ENCODE peak calls at places on chromosome 6, in ten cellular contexts. I, Y, L, C, J, B, F, O, A and H are unnamed samples.

GRCh38 chr6:16238658-16239089 is 287 bp downstream of the GMPR start:
- DNase-seq in Y (no peak), B (no peak), O (no peak), A (no peak), C (no peak), I (peak; percentile 58), F (no peak), J (no peak), L (no peak), H (no peak)

GRCh38 chr6:31663961-31664789 is 622 bp downstream of the GPANK1 start:
- DNase-seq in Y (no peak), O (peak; percentile 61), C (peak; percentile 81), L (peak; percentile 75), I (peak; percentile 72), A (peak; percentile 58), B (no peak), J (no peak), F (no peak), H (peak; percentile 39)

GRCh38 chr6:22921831-22922230 is 352.5 kb downstream of the HDGFL1 start:
- DNase-seq in A (no peak), F (no peak), J (no peak), C (no peak), Y (no peak), I (no peak), B (peak; percentile 94), O (no peak), L (no peak), H (no peak)

GRCh38 chr6:139282684-139283083 is 9.1 kb downstream of the TXLNB start:
- DNase-seq in F (no peak), O (no peak), A (no peak), Y (no peak), I (no peak), B (no peak), J (no peak), L (no peak), C (no peak), H (no peak)

GRCh38 chr6:46756469-46757205 is 9.9 kb downstream of the ANKRD66 start:
- DNase-seq in Y (no peak), I (no peak), A (no peak), J (no peak), O (no peak), L (peak; percentile 4), C (peak; percentile 17), B (no peak), F (no peak), H (no peak)

GRCh38 chr6:1527098-1527497 is 82.6 kb upstream of the FOXC1 start:
- DNase-seq in Y (no peak), B (peak; percentile 7), J (no peak), F (no peak), L (peak; percentile 49), I (no peak), C (peak; percentile 64), O (peak; percentile 28), A (no peak), H (no peak)

GRCh38 chr6:30396833-30397479 is 52.0 kb downstream of the RPP21 start:
- DNase-seq in J (peak; percentile 93), B (peak; percentile 35), Y (peak; percentile 86), O (peak; percentile 83), F (no peak), L (peak; percentile 64), A (peak; percentile 71), C (peak; percentile 42), I (peak; percentile 89), H (peak; percentile 88)

GRCh38 chr6:35795453-35796071 is 1.6 kb downstream of the CLPS start:
- DNase-seq in Y (peak; percentile 35), A (no peak), O (no peak), B (no peak), C (no peak), F (no peak), I (no peak), J (no peak), L (no peak), H (peak; percentile 51)

GRCh38 chr6:157230971-157231370 is 92.3 kb downstream of the TMEM242 start:
- DNase-seq in O (no peak), J (no peak), B (no peak), C (no peak), I (no peak), A (no peak), F (no peak), L (no peak), Y (no peak), H (no peak)

GRCh38 chr6:46273911-46274310 is 103.1 kb upstream of the ENPP5 start:
- DNase-seq in I (no peak), L (no peak), F (no peak), Y (no peak), J (no peak), B (no peak), C (no peak), A (no peak), O (no peak), H (peak; percentile 16)

GRCh38 chr6:70668499-70668812 is 773 bp downstream of the SMAP1 start:
- DNase-seq in C (no peak), B (peak; percentile 74), L (peak; percentile 29), I (no peak), O (no peak), Y (no peak), F (no peak), J (no peak), A (no peak), H (no peak)

DNA sequence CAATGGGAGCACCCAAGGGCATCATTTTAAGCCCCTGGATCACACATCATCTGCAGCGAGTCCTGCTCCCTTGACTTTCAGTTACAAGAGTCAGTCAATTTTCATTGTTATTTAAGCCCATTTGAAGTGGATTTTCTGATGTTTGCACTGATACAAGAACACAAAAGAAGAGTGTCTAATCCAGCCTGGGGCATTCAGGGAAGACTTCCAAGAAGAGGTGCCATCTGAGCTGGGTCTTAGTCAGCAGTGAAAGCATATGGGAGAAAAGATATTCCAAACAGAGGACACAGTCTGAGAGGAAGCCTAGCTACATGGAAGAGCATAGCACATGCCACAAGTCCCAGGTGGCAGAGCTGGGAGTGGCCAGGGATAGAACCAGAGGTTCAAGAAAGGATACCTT is 10.4 kb upstream of the FOXP4 start:
- DNase-seq in J (no peak), O (no peak), C (no peak), B (peak; percentile 39), A (no peak), I (no peak), F (no peak), Y (no peak), L (no peak), H (no peak)
- H3K4me3 ChIP-seq in J (no peak overlapping the region), O (no peak overlapping the region), C (no peak overlapping the region), B (no peak overlapping the region), A (no peak overlapping the region), I (no peak overlapping the region), F (no peak overlapping the region), Y (no peak overlapping the region), L (no peak overlapping the region), H (no peak overlapping the region)

GRCh38 chr6:89084542-89084941 is 4.0 kb downstream of the PNRC1 start:
- DNase-seq in I (no peak), J (no peak), C (no peak), O (no peak), L (no peak), F (no peak), B (no peak), A (no peak), Y (no peak), H (no peak)
- H3K4me3 ChIP-seq in I (peak overlapping the region; percentile 98), J (peak overlapping the region; percentile 10), C (no peak overlapping the region), O (no peak overlapping the region), L (peak overlapping the region; percentile 63), F (no peak overlapping the region), B (no peak overlapping the region), A (no peak overlapping the region), Y (no peak overlapping the region), H (no peak overlapping the region)

DNA sequence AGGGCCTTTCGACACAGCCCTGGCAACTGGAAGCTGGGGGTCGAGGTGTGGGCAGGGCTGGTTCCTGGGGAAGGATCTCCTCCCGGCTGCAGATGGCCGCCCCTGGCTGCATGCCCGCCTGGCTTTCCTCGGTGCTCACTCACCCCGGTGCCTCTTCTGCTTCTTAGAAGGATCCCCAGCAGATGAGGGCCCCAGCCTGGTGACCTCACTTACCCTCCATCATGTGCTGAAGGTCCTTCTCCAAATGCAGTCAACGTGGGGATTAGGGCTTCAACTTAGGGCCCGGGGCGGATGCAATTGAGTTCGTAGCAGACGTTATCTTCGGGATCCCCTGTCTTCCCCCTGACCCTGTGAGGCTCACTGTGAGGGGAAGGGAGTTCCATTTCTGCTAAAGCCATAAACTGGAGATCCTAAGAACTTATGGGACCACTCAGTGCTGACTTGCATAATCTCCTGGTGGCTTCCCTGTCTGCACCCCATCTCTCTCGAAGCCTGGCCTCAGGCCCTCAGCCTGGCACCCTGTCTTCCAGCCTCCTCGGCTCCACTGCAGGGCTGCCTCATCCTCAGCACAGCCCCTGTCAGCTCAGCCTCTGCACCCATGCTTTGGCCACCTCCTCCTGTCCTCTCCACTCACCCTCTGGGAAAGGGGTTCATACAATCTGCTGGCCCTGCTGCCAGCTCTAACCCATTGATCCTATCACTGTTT is 92.6 kb downstream of the THBS2 start:
- DNase-seq in I (peak; percentile 46), J (no peak), Y (no peak), F (no peak), C (no peak), L (no peak), O (no peak), B (no peak), A (no peak), H (no peak)
- H3K4me3 ChIP-seq in I (no peak overlapping the region), J (no peak overlapping the region), Y (no peak overlapping the region), F (peak overlapping the region; percentile 65), C (no peak overlapping the region), L (no peak overlapping the region), O (no peak overlapping the region), B (no peak overlapping the region), A (no peak overlapping the region), H (no peak overlapping the region)

DNA sequence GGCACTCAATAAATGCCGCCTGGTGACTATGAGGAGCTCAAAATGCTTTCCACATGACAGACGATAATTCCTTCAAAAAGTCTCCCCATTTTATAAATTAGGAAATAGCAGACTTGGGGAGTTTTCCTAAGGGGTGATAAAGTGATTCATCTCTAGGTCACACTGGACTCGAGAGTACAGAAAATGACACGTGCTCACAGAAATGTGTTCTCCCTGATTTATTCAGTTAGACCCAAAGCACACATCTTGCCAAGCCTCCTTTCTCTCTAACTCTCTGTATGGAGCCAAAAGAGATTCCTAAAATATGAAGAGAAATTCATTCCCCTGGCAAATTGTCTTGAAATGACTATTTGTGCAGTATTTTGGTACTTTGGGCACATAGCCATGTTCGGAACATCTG is 381.1 kb downstream of the TFAP2B start:
- DNase-seq in Y (no peak), B (no peak), L (no peak), A (no peak), F (no peak), O (no peak), J (no peak), C (no peak), I (no peak), H (no peak)
- H3K4me3 ChIP-seq in Y (no peak overlapping the region), B (no peak overlapping the region), L (no peak overlapping the region), A (no peak overlapping the region), F (no peak overlapping the region), O (no peak overlapping the region), J (no peak overlapping the region), C (no peak overlapping the region), I (no peak overlapping the region), H (no peak overlapping the region)

DNA sequence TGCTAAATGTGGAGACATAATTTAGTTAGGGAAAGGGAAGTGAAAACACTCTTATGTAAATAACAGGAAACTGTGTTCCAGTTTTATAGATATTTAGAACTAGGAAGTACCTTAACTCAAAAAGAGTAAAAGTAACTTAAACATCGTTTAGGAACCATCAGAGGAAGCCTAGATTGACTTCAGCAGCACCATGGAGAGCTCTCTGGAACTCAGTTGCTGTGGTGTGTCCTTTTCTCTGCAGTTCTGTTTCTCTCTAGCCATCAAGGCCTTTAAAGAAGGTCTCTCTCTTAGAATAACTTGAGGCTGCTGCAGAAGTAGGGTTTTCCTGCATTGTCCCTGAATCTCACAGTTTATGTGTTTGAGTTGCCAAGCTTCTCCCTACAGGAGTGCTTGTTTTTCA is 26.9 kb downstream of the CLVS2 start:
- DNase-seq in Y (no peak), L (peak; percentile 41), B (no peak), C (peak; percentile 36), F (no peak), J (no peak), O (no peak), A (no peak), I (no peak), H (no peak)
- H3K4me3 ChIP-seq in Y (no peak overlapping the region), L (no peak overlapping the region), B (no peak overlapping the region), C (no peak overlapping the region), F (no peak overlapping the region), J (no peak overlapping the region), O (no peak overlapping the region), A (no peak overlapping the region), I (no peak overlapping the region), H (no peak overlapping the region)